ENCODE peak calls at places on chromosomes 13 and 19, in nine cellular contexts. J is uterus, Y is hepatocyte, O is fibroblast of lung, T is heart right ventricle, V is HCT116, U is right lobe of liver, P is astrocyte of the spinal cord, C is lung. N is an unnamed sample.

GRCh38 chr19:37977992-37978391 is 71.0 kb downstream of the SIPA1L3 start:
- DNase-seq in J (no peak), Y (no peak), O (peak; percentile 98), T (peak; percentile 14), V (no peak), U (no peak), P (peak; percentile 85), C (no peak), N (no peak)

GRCh38 chr19:53657330-53657729 is 25.5 kb downstream of the DPRX start:
- DNase-seq in J (no peak), Y (no peak), O (no peak), T (no peak), V (no peak), U (no peak), P (no peak), C (no peak), N (no peak)

GRCh38 chr19:3338541-3339181 is 27.7 kb upstream of the NFIC start:
- DNase-seq in J (peak; percentile 37), Y (no peak), O (no peak), T (no peak), V (no peak), U (peak; percentile 57), P (no peak), C (peak; percentile 65), N (peak; percentile 86)

GRCh38 chr13:75052616-75053015 is 429.4 kb downstream of the TBC1D4 start:
- DNase-seq in J (no peak), Y (no peak), O (no peak), T (no peak), V (no peak), U (no peak), P (no peak), C (no peak), N (no peak)

GRCh38 chr19:40521276-40521675 is 54.5 kb downstream of the SPTBN4 start:
- DNase-seq in J (no peak), Y (no peak), O (no peak), T (no peak), V (no peak), U (no peak), P (peak; percentile 15), C (no peak), N (no peak)

GRCh38 chr19:9811139-9811538 is 7.7 kb downstream of the FBXL12 start:
- DNase-seq in J (no peak), Y (no peak), O (no peak), T (no peak), V (no peak), U (no peak), P (no peak), C (no peak), N (no peak)

GRCh38 chr13:27379694-27380596 is 44.5 kb upstream of the GTF3A start:
- DNase-seq in J (peak; percentile 25), Y (peak; percentile 87), O (peak; percentile 18), T (no peak), V (peak; percentile 58), U (peak; percentile 65), P (peak; percentile 22), C (no peak), N (peak; percentile 79)

GRCh38 chr19:44741841-44742352 is 6.6 kb upstream of the BCL3 start:
- DNase-seq in J (peak; percentile 99), Y (peak; percentile 97), O (peak; percentile 100), T (peak; percentile 98), V (peak; percentile 98), U (peak; percentile 99), P (peak; percentile 98), C (peak; percentile 98), N (peak; percentile 98)

GRCh38 chr13:93755341-93755740 is 528.7 kb downstream of the GPC6 start:
- DNase-seq in J (no peak), Y (no peak), O (no peak), T (no peak), V (no peak), U (no peak), P (no peak), C (no peak), N (no peak)

GRCh38 chr13:46339035-46339666 is 47.9 kb downstream of the RUBCNL start:
- DNase-seq in J (no peak), Y (no peak), O (peak; percentile 91), T (peak; percentile 13), V (no peak), U (peak; percentile 45), P (peak; percentile 96), C (no peak), N (no peak)

GRCh38 chr13:43229506-43229905 is 206.1 kb downstream of the DNAJC15 start:
- DNase-seq in J (no peak), Y (no peak), O (peak; percentile 81), T (no peak), V (no peak), U (no peak), P (peak; percentile 70), C (no peak), N (no peak)

GRCh38 chr19:52453324-52454094 is at the start of gene ZNF578:
- DNase-seq in J (peak; percentile 72), Y (no peak), O (peak; percentile 90), T (peak; percentile 89), V (no peak), U (peak; percentile 52), P (peak; percentile 89), C (peak; percentile 75), N (peak; percentile 64)

GRCh38 chr19:43599635-43600295 is 3.4 kb downstream of the ZNF576 start:
- DNase-seq in J (no peak), Y (no peak), O (no peak), T (no peak), V (no peak), U (no peak), P (no peak), C (no peak), N (no peak)

GRCh38 chr13:100128373-100128772 is 39.5 kb downstream of the PCCA start:
- DNase-seq in J (no peak), Y (peak; percentile 36), O (peak; percentile 93), T (no peak), V (no peak), U (peak; percentile 36), P (peak; percentile 78), C (no peak), N (no peak)

GRCh38 chr13:29156136-29156535 is 336.0 kb downstream of the MTUS2 start:
- DNase-seq in J (no peak), Y (no peak), O (no peak), T (no peak), V (no peak), U (no peak), P (no peak), C (no peak), N (no peak)

GRCh38 chr13:50914848-50915247 is 5.3 kb downstream of the RNASEH2B start:
- DNase-seq in J (no peak), Y (no peak), O (peak; percentile 59), T (no peak), V (no peak), U (no peak), P (peak; percentile 55), C (no peak), N (no peak)

GRCh38 chr19:16070366-16070990 is 5.8 kb upstream of the TPM4 start:
- DNase-seq in J (no peak), Y (no peak), O (no peak), T (peak; percentile 50), V (peak; percentile 86), U (peak; percentile 55), P (no peak), C (peak; percentile 88), N (peak; percentile 98)

GRCh38 chr19:49931293-49932040 is 2.2 kb upstream of the NUP62 start:
- DNase-seq in J (no peak), Y (no peak), O (no peak), T (no peak), V (no peak), U (no peak), P (no peak), C (no peak), N (peak; percentile 10)

GRCh38 chr13:98143157-98143553 is 261 bp downstream of the FARP1 start:
- DNase-seq in J (peak; percentile 50), Y (no peak), O (no peak), T (peak; percentile 38), V (no peak), U (no peak), P (no peak), C (no peak), N (no peak)
- TF ChIP-seq CTCF in J (no peak), Y (no peak), O (no peak), T (no peak), V (no peak), U (no peak), P (no peak), C (no peak), N (no peak)

DNA sequence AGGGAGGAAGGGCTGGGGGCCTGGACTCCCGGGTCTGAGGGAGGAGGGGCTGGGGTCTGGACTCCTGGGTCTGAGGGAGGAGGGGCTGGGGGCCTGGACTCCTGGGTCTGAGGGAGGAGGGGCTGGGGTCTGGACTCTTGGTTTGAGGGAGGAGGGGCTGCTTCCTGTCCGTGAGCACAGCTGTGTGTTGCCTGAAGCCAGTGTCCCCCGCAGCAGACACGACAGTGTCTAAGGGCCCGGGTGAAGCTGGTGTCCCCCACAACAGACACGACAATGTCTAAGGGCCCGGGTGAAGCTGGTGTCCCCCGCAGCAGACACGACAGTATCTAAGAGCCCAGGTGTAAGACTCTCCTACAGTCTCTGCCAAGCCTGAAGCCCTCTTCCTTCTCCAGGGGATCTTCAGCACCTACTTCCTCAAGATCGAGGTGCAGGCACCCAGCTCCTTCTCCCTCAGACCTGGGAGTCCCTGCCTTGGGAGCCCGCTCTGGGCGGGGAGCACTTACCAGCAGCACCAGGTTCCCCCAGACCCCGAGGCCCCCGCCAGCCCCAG is 346 bp downstream of the PTPRH start:
- DNase-seq in J (no peak), Y (no peak), O (no peak), T (no peak), V (no peak), U (no peak), P (no peak), C (no peak), N (no peak)
- H3K4me3 ChIP-seq in J (no peak overlapping the region), Y (no peak overlapping the region), O (no peak overlapping the region), T (no peak overlapping the region), V (no peak overlapping the region), U (no peak overlapping the region), P (no peak overlapping the region), C (no peak overlapping the region), N (no peak overlapping the region)

DNA sequence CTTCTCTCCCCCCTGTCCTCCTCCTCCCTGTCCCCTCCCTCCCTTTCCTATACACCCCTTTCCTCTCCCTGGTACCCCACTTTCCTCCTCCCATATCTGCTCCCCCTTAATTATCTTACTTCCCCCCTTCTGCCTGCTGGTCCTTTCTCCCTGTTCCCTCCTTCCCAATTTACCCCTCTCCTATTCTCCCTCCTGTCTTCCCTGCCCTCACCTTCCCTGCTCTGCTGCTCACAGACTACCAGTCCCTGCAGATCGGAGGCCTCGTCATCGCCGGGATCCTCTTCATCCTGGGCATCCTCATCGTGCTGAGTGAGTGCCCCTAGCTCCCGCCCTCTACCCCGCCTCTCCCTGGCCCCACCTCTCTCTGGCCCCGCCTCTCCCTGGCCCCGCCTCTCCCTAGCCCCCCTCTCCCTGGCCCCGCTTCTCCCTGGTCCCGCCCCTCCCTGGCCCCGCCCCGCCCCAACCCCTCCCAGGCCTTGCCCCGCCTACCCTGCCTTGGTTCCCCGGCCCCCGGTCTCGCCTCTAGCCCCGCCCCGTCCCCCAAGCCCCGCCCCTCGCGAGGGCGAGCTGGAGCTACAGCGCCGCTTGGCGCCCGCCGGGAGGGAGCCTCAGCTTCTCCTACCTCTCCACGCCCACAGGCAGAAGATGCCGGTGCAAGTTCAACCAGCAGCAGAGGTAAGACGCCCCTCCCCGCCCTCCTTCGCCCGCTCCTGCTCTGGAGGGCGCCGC is 2.0 kb upstream of the FXYD7 start:
- DNase-seq in J (peak; percentile 97), Y (peak; percentile 95), O (peak; percentile 77), T (peak; percentile 89), V (peak; percentile 83), U (peak; percentile 95), P (peak; percentile 85), C (peak; percentile 95), N (peak; percentile 99)
- TF ChIP-seq CTCF in J (peak; percentile 67), Y (peak; percentile 64), O (peak; percentile 29), T (peak; percentile 29), V (peak; percentile 47), U (peak; percentile 27), P (peak; percentile 59), C (peak; percentile 14), N (peak; percentile 44)

GRCh38 chr19:13978721-13979191 is 26.4 kb downstream of the DCAF15 start:
- DNase-seq in J (peak; percentile 52), Y (peak; percentile 46), O (no peak), T (no peak), V (no peak), U (no peak), P (no peak), C (no peak), N (no peak)
- H3K4me3 ChIP-seq in J (peak overlapping the region; percentile 26), Y (peak overlapping the region; percentile 45), O (no peak overlapping the region), T (peak overlapping the region; percentile 58), V (no peak overlapping the region), U (peak overlapping the region; percentile 21), P (no peak overlapping the region), C (no peak overlapping the region), N (no peak overlapping the region)

N was measured in mucosa of descending colon.